ENCODE peak calls at places on chromosomes 6 and 20, in four cellular contexts. G is HepG2, D is spleen, N is stomach. T is an unnamed sample.

GRCh38 chr6:167696261-167696660 is 130.4 kb upstream of the AFDN start:
- DNase-seq in G (no peak), D (no peak), N (no peak), T (no peak)

GRCh38 chr6:124795879-124796838 is 166.1 kb upstream of the RNF217 start:
- DNase-seq in G (no peak), D (no peak), N (no peak), T (no peak)

GRCh38 chr20:48582361-48582991 is 245.3 kb downstream of the PREX1 start:
- DNase-seq in G (no peak), D (no peak), N (no peak), T (no peak)

GRCh38 chr6:168244961-168245551 is 74.5 kb downstream of the DACT2 start:
- DNase-seq in G (peak), D (no peak), N (no peak), T (no peak)

GRCh38 chr6:145147559-145147958 is 587.8 kb downstream of the EPM2A start:
- DNase-seq in G (no peak), D (no peak), N (no peak), T (no peak)

GRCh38 chr6:108227290-108227689 is 33.5 kb downstream of the SNX3 start:
- DNase-seq in G (no peak), D (no peak), N (no peak), T (no peak)

GRCh38 chr20:62050166-62051120 is 15.2 kb downstream of the TAF4 start:
- DNase-seq in G (no peak), D (peak), N (no peak), T (no peak)

GRCh38 chr6:138107752-138108592 is 753 bp upstream of the PERP start:
- DNase-seq in G (peak), D (no peak), N (peak), T (no peak)

GRCh38 chr20:24914388-24915241 is 34.5 kb upstream of the CST7 start:
- DNase-seq in G (no peak), D (no peak), N (no peak), T (no peak)

GRCh38 chr6:158660331-158660730 is 10.5 kb downstream of the SYTL3 start:
- DNase-seq in G (no peak), D (peak), N (peak), T (no peak)

GRCh38 chr6:134512946-134513345 is 195.0 kb upstream of the SGK1 start:
- DNase-seq in G (no peak), D (no peak), N (no peak), T (no peak)

GRCh38 chr20:31698803-31699718 is 23.6 kb downstream of the BCL2L1 start:
- DNase-seq in G (peak), D (no peak), N (peak), T (no peak)
- TF ChIP-seq POLR2AphosphoS5 in G (no peak), D (no peak), N (no peak), T (peak)

GRCh38 chr20:44616604-44616964 is 34.2 kb downstream of the PKIG start:
- DNase-seq in G (no peak), D (peak), N (peak), T (no peak)
- H3K27ac ChIP-seq in G (no peak), D (peak), N (peak), T (peak)

DNA sequence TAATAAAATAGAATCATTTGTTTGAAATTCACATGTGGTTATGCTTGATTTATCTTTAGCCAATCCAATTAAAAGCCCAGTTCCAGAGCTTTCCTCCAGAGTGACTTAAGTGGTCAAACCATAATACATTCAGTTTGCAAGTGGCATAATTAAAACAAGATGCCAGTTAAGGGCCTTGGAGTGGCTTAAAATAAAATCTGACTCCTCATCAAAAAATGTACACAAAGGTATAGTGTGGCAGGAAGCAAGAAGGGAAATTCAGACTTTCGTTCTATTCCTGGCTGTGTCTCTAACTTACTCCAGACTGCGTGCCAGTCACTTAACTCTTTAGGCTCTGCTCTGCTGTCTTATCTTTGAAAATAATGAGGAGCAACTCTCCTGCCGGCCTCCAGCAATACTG is 251.3 kb upstream of the PRND start:
- DNase-seq in G (no peak), D (no peak), N (no peak), T (no peak)
- TF ChIP-seq POLR2AphosphoS5 in G (no peak), D (no peak), N (no peak), T (no peak)

DNA sequence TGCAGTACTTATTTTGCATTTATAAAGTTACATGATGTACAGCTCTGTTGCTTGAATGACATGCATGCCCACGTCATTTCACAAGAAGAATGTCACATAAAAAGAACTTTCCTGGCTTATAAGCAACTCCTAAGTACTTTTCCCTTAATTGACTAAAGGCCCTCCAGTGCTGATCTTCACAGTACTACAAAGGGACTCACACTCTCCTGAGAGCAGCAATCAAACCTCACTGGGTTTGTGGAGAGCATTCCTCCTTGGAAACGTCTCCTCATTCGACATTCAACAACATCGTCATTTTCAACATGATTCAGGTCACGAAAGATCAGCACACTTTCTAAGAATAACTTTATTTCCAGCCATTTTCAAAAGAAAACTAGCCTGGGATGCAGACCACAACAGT is 111.1 kb downstream of the IPCEF1 start:
- DNase-seq in G (no peak), D (no peak), N (no peak), T (no peak)
- H3K27ac ChIP-seq in G (no peak), D (peak), N (no peak), T (no peak)

DNA sequence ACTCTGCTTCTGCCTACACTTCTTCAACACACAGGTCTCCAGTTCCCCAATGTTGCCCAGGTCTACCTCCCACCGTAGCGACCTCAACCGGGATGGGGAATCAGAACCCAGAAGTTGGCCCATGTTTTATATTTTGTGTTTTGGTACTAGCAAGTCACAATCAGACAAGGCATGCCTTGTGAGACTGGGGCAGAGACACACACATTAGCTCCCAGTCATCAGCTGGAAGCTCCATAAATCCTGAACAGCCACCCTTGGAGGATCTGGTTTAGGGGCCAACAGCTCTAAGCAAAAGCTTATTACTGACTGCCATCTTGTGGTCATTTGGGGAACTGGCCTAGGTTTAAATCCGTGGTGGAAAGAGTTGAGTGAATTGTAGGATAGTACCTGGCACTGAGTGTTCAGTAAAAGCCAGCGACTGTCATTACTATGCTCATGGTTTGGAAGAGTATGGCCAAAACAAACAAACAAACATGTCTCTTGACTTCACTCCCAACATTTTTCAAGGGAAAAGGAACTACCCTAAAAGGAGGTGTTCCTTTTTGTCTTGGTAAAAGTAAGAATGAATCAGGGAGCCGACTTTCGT is 40.5 kb downstream of the PIM1 start:
- DNase-seq in G (peak), D (no peak), N (peak), T (no peak)
- TF ChIP-seq POLR2AphosphoS5 in G (no peak), D (no peak), N (no peak), T (no peak)

GRCh38 chr20:17848649-17849048 is 119.9 kb downstream of the SNX5 start:
- DNase-seq in G (no peak), D (no peak), N (no peak), T (no peak)

GRCh38 chr20:17850674-17851006 is 118.0 kb downstream of the SNX5 start:
- DNase-seq in G (no peak), D (no peak), N (no peak), T (no peak)

GRCh38 chr20:17848249-17848648 is 120.3 kb downstream of the SNX5 start:
- DNase-seq in G (no peak), D (no peak), N (no peak), T (no peak)

GRCh38 chr20:17849901-17850673 is 118.5 kb downstream of the SNX5 start:
- DNase-seq in G (peak), D (no peak), N (peak), T (no peak)

DNA sequence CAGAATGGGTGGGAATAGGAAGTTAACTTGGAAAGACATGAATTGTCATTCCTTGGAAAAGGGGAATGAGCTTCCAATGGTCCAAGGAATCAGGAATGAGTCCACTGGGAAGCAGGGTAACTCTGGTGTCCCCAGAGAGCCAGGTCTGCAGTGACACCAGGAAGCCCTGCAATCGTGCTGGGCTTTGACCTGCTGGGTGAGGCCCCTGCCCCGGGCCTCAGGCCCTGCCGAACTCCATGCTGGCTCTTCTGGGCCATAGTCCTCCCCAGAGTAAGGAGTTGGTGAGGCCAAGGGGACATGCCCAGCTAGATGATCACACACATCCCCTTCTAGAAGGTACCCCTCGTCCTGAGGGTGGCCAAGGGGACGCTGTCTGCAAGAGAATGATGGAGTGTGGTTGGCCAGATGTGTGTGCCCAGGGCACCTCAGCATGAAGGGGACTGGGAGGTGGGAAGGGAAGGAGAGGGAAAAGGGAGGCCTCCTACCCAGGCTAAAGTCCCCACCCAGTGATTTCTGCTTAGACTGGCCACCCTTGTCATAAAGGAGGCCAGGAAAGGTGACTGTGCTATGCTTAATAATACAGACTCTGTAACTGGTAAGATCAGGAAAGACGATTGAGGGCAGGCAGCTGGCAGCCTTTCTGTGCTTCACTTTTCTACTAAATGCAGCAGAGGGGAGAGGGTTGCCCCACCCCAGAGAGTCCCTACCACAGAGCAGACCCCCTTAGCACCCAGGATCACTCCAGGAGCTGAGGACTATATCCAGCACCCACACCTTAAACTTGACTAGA is 119.3 kb downstream of the SNX5 start:
- DNase-seq in G (no peak), D (no peak), N (no peak), T (no peak)
- H3K27ac ChIP-seq in G (no peak), D (peak), N (peak), T (no peak)

T was measured in vagina.